ENCODE peak calls at places on chromosome 2, in ten cellular contexts. D is RWPE2; T is IMR-90; A is aorta; J is CD8-positive, alpha-beta T cell; R is HepG2; S is heart left ventricle; U is Panc1; I is upper lobe of left lung; Z is CD4-positive, CD25-positive, alpha-beta regulatory T cell. M is an unnamed sample.

GRCh38 chr2:28666496-28667184 is 85.0 kb upstream of the PPP1CB start:
- ATAC-seq in T (no peak), I (no peak), U (no peak), R (no peak), S (no peak), A (no peak), D (no peak), J (no peak), Z (no peak), M (no peak)

GRCh38 chr2:113103958-113104627 is 23.3 kb upstream of the IL1RN start:
- ATAC-seq in S (no peak), J (no peak), Z (no peak), D (no peak), T (no peak), A (no peak), U (no peak), I (no peak), R (no peak), M (no peak)

GRCh38 chr2:181780159-181781081 is 100.1 kb upstream of the NEUROD1 start:
- ATAC-seq in S (no peak), Z (no peak), A (no peak), D (no peak), T (peak; percentile 53), J (no peak), I (no peak), U (peak; percentile 29), R (peak; percentile 54), M (no peak)

GRCh38 chr2:11710632-11711381 is 35.6 kb upstream of the LPIN1 start:
- ATAC-seq in R (no peak), S (no peak), J (no peak), D (no peak), I (no peak), A (peak; percentile 17), Z (no peak), T (no peak), U (no peak), M (no peak)

GRCh38 chr2:99066075-99066557 is 75.4 kb upstream of the C2orf15 start:
- ATAC-seq in Z (no peak), J (peak; percentile 39), D (peak; percentile 78), I (peak; percentile 68), R (peak; percentile 86), T (peak; percentile 35), U (peak; percentile 86), S (no peak), A (no peak), M (no peak)

GRCh38 chr2:32775954-32776353 is 148.1 kb downstream of the TTC27 start:
- ATAC-seq in Z (no peak), I (no peak), D (no peak), U (no peak), R (no peak), T (no peak), S (no peak), A (no peak), J (no peak), M (no peak)

GRCh38 chr2:69572640-69573039 is 70.9 kb downstream of the AAK1 start:
- ATAC-seq in S (no peak), R (no peak), U (no peak), J (no peak), T (peak; percentile 84), D (no peak), Z (no peak), A (peak; percentile 70), I (peak; percentile 86), M (no peak)

GRCh38 chr2:39642054-39642742 is 23.5 kb upstream of the TMEM178A start:
- ATAC-seq in R (peak; percentile 88), A (peak; percentile 46), T (peak; percentile 93), Z (no peak), U (peak; percentile 75), D (peak; percentile 98), I (no peak), S (peak; percentile 73), J (no peak), M (no peak)

GRCh38 chr2:240628507-240629418 is 3.5 kb downstream of the GPR35 start:
- ATAC-seq in S (no peak), Z (no peak), T (no peak), I (no peak), R (no peak), U (no peak), A (no peak), D (no peak), J (no peak), M (peak; percentile 16)

GRCh38 chr2:46334389-46335345 is 37.5 kb downstream of the EPAS1 start:
- ATAC-seq in U (no peak), R (no peak), A (peak; percentile 45), T (peak; percentile 50), S (no peak), Z (no peak), I (no peak), D (peak; percentile 49), J (no peak), M (peak; percentile 78)

DNA sequence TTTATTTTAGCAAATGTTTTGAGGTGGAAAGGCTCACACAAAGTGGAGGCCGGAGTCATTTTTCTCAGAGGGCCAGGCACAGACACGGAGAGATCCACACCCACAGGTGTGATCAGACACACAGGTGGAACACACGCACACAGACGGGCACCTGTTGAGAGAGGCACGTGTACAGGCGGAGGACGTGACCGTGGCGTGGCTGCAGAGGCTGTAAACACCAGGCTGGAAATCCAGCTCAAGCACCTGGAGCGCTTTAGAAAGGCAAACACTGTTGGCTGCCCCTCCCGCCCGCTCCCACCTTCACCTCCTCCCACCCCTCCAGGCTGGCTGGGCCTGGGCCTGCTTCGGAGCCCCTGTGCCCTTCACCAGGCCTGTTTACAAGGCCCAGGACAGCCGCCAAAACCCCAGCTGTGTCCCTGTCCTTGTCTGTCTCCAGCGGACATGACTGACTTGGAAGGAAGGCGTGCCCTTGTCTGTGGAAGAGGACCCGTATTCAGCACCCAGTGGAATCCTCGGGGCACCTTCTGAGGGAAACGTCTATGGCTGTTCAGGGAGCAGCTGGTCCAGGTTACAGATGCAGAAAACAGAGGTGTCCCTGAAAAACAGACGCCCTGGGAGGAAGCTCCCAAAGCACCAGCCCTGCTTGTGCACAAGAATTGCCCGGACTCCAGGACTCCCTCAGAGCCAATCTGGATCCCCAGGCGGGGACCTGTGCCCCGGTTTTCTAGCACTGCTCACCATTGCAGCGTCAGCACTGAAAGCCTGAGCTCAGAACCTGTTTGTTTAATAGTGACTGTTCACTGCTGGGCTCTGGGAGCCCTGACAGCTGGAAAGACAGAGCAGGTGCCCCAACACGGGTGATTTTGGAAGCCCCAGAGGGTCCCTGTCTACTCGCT is 134.3 kb upstream of the HAAO start:
- ATAC-seq in J (no peak), Z (no peak), S (no peak), T (no peak), D (no peak), A (no peak), R (peak; percentile 31), I (no peak), U (no peak), M (no peak)
- H3K4me1 ChIP-seq in J (no peaks in the 10 kb centered on the region), Z (no peaks in the 10 kb centered on the region), S (peaks cover 94% of the 10 kb centered on the region), T (peaks cover 63% of the 10 kb centered on the region), D (peaks cover 32% of the 10 kb centered on the region), A (peaks cover 4% of the 10 kb centered on the region), R (peaks cover 98% of the 10 kb centered on the region), I (peaks cover 87% of the 10 kb centered on the region), U (peaks cover 3% of the 10 kb centered on the region), M (peaks cover 90% of the 10 kb centered on the region)

DNA sequence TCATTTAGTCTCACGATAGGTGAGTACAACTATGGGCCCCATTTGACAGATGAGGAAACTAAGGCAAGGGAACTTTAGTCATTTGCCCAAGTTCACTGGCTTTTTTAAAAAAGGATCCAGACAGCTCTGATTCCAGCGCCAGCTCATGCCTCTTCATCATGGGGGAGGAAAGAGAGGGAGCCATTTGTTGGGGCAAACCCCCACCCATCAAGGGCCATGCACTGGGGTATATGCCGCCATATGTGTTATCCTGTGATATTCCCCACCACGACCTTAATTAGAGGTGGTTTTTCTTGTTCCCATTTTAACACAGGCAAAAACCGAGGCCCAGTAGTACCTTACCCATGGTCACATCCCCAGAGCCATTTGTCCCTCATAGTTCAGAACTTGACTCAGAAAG is 649 bp upstream of the GPBAR1 start:
- ATAC-seq in J (no peak), U (no peak), R (no peak), I (no peak), D (no peak), T (no peak), Z (no peak), S (no peak), A (no peak), M (no peak)
- H3K4me1 ChIP-seq in J (peaks cover 9% of the 10 kb centered on the region), U (peaks cover 8% of the 10 kb centered on the region), R (peaks cover 45% of the 10 kb centered on the region), I (peaks cover 54% of the 10 kb centered on the region), D (no peaks in the 10 kb centered on the region), T (peaks cover 12% of the 10 kb centered on the region), Z (peaks cover 6% of the 10 kb centered on the region), S (peaks cover 61% of the 10 kb centered on the region), A (no peaks in the 10 kb centered on the region), M (peaks cover 45% of the 10 kb centered on the region)

GRCh38 chr2:54572636-54573531 is 116.8 kb downstream of the SPTBN1 start:
- ATAC-seq in A (no peak), Z (peak; percentile 1), S (no peak), U (peak; percentile 20), D (no peak), R (peak; percentile 3), I (no peak), J (peak; percentile 22), T (peak; percentile 24), M (no peak)

GRCh38 chr2:54574107-54574859 is 118.2 kb downstream of the SPTBN1 start:
- ATAC-seq in T (no peak), S (peak; percentile 37), J (peak; percentile 69), I (peak; percentile 70), U (no peak), A (peak; percentile 22), D (no peak), R (peak; percentile 34), Z (peak; percentile 77), M (peak; percentile 35)

GRCh38 chr2:54575379-54575888 is 119.3 kb downstream of the SPTBN1 start:
- ATAC-seq in U (no peak), T (no peak), A (no peak), J (no peak), D (peak; percentile 53), Z (no peak), I (no peak), S (no peak), R (no peak), M (no peak)

GRCh38 chr2:54573532-54573915 is 117.4 kb downstream of the SPTBN1 start:
- ATAC-seq in J (no peak), I (no peak), A (no peak), D (no peak), T (no peak), R (no peak), S (no peak), U (no peak), Z (no peak), M (no peak)

GRCh38 chr2:54574860-54575247 is 118.7 kb downstream of the SPTBN1 start:
- ATAC-seq in U (no peak), J (no peak), T (no peak), D (no peak), I (no peak), S (no peak), A (no peak), R (no peak), Z (peak; percentile 36), M (no peak)
- H3K4me1 ChIP-seq in U (peaks cover 90% of the 10 kb centered on the region), J (peaks cover 100% of the 10 kb centered on the region), T (peaks cover 39% of the 10 kb centered on the region), D (peaks cover 93% of the 10 kb centered on the region), I (peaks cover 94% of the 10 kb centered on the region), S (peaks cover 98% of the 10 kb centered on the region), A (peaks cover 41% of the 10 kb centered on the region), R (peaks cover 100% of the 10 kb centered on the region), Z (peaks cover 100% of the 10 kb centered on the region), M (peaks cover 100% of the 10 kb centered on the region)

DNA sequence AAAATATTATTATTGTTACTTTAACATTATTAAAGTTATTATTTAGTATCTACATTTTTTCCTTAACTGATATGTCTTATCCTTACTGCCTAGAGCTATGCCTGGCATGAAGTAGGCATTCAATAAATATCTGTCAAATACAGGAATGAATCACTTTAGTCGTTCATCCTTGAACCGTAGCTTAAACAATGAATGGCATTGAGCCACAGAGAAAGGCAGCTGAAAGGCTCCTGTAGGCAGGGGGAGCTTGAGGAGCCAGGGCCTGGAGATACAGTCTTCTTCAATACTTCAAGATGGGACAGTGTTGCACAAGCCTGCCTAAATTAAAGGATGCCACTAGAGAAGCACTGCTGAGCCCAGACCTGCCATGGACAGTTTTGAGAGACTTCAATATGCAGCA is 22.5 kb downstream of the CYRIA start:
- ATAC-seq in A (no peak), U (no peak), R (no peak), S (no peak), Z (no peak), D (no peak), T (no peak), J (no peak), I (no peak), M (no peak)
- H3K4me1 ChIP-seq in A (no peaks in the 10 kb centered on the region), U (no peaks in the 10 kb centered on the region), R (no peaks in the 10 kb centered on the region), S (peaks cover 14% of the 10 kb centered on the region), Z (no peaks in the 10 kb centered on the region), D (no peaks in the 10 kb centered on the region), T (peaks cover 3% of the 10 kb centered on the region), J (peaks cover 6% of the 10 kb centered on the region), I (peaks cover 4% of the 10 kb centered on the region), M (peaks cover 10% of the 10 kb centered on the region)

M was measured in gastroesophageal sphincter.